ENCODE peak calls at places on chromosomes 7 and 10, in eight cellular contexts. M, J, S, E, Q, N, V and L are unnamed samples. For H3K4me1, the result is how much of the 10 kb centered on the place peaks cover.

GRCh38 chr10:71684356-71685173 is 35.0 kb downstream of the C10orf105 start:
- DNase-seq in N (no peak), E (no peak), M (peak), J (no peak), V (no peak), Q (no peak), S (no peak), L (peak)

GRCh38 chr7:136275794-136276193 is 298.6 kb upstream of the MTPN start:
- DNase-seq in M (no peak), V (no peak), S (no peak), N (peak), J (no peak), Q (no peak), E (no peak), L (no peak)

GRCh38 chr10:130904676-130905075 is 406.8 kb downstream of the TCERG1L start:
- DNase-seq in M (no peak), J (no peak), E (no peak), V (no peak), Q (no peak), S (no peak), N (no peak), L (no peak)

GRCh38 chr7:75772081-75773077 is at the start of gene CCL26:
- DNase-seq in S (peak), E (peak), Q (no peak), V (peak), J (peak), N (no peak), M (no peak), L (peak)

GRCh38 chr10:113618338-113618737 is 45.5 kb downstream of the NRAP start:
- DNase-seq in J (no peak), V (no peak), N (no peak), S (no peak), E (no peak), M (no peak), Q (no peak), L (no peak)

GRCh38 chr10:27619329-27619728 is 115.2 kb downstream of the RAB18 start:
- DNase-seq in S (no peak), V (no peak), J (no peak), E (no peak), Q (no peak), M (no peak), N (no peak), L (no peak)

GRCh38 chr10:108132303-108132702 is 967.8 kb upstream of the SORCS1 start:
- DNase-seq in Q (no peak), E (no peak), N (no peak), V (no peak), J (no peak), S (no peak), M (no peak), L (no peak)

GRCh38 chr10:132669208-132669861 is 116.6 kb downstream of the NKX6-2 start:
- DNase-seq in N (no peak), S (no peak), J (no peak), E (no peak), M (no peak), V (peak), Q (no peak), L (no peak)

GRCh38 chr10:94851263-94851662 is 87.2 kb upstream of the CYP2C9 start:
- DNase-seq in N (no peak), Q (no peak), M (no peak), S (no peak), V (no peak), E (no peak), J (no peak), L (no peak)

GRCh38 chr10:77300682-77301081 is 336.9 kb downstream of the KCNMA1 start:
- DNase-seq in M (no peak), S (no peak), V (no peak), E (no peak), N (no peak), Q (no peak), J (no peak), L (no peak)
- H3K27ac ChIP-seq in M (no peak), S (peak), V (peak), E (no peak), N (no peak), Q (no peak), J (no peak), L (no peak)

DNA sequence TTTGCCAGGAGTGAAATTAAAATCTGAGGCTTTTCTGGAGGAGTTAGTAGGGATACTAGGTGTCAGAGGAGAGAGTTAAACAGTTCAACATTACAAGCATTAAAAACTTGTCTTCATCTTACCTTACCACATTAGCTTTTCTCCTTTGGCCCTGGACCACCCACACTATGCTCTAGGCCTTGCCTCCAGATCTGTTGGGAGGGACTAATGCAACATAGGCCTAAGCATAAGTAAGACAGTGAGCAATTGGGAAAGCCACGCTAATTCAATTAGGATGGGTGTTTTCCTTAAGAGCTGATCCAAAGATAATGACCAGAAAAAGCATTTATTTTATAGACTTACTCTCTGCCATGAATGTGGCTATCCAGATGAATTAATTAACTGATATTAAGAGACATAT is 158.9 kb downstream of the ELMO1 start:
- DNase-seq in M (no peak), E (no peak), J (no peak), Q (no peak), V (no peak), S (no peak), N (no peak), L (no peak)
- TF ChIP-seq CTCF in M (no peak), E (no peak), J (no peak), Q (no peak), V (no peak), S (no peak), N (no peak), L (no peak)

DNA sequence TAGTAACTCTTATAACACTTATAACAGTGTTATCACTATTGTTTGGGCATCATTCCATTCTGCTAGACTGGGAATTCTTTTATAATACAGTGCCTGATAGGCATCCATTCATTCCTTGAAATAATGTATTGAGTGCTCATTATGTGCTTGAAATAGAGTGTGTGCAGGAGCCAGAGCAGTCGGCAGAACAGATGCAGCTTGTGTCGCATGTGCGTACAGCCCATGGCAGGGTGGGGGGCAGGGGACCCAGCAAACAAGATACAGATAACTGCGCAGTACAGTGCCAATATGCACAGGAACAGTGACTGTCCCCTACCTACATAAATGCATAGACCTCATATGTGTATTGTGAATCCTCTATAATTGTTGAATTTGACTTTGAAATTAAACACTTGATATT is 99.3 kb downstream of the KAT6B start:
- DNase-seq in J (no peak), S (no peak), E (no peak), M (no peak), N (no peak), Q (no peak), V (no peak), L (peak)
- H3K4me1 ChIP-seq in J (under half), S (under half), E (under half), M (under half), N (under half), Q (under half), V (under half), L (half or more)

GRCh38 chr10:79111427-79111826 is 42.7 kb downstream of the ZMIZ1 start:
- DNase-seq in N (no peak), Q (no peak), J (no peak), M (no peak), V (no peak), S (no peak), E (no peak), L (no peak)
- H3K27ac ChIP-seq in N (no peak), Q (no peak), J (no peak), M (no peak), V (peak), S (peak), E (peak), L (no peak)

GRCh38 chr10:101066146-101066889 is 4.5 kb downstream of the KAZALD1 start:
- DNase-seq in M (peak), N (peak), J (no peak), V (no peak), Q (peak), S (peak), E (peak), L (peak)
- TF ChIP-seq CTCF in M (peak), N (peak), J (peak), V (peak), Q (peak), S (no peak), E (peak), L (peak)

DNA sequence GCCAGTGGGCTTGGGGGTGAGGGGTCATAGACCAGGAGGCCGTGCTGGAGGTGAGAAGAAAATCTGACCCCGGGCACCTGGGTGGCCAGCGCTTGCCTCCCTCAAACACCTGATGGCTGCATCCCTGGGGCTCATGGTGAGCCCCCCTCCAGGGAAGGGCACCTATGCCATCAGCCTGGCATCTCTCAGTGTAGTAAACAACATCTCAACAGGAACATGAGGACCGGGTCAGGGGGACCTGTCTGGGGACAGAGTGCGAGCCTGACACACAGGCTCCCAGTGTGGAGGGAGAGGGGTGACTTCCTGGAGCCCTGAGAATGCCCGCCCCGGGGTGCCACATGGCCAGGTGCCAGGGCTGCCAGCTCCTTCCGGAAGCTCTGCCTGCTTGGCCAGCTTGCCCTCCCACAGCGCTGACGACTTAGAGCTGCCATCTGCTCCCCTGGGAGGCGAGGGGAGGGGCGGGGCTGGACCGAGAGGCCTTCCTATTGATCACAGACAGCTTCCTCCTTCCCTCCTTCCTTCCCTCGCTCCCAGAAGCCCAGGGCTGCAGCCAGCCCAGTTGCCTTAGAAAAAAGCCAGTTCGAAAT is 12.3 kb downstream of the STX1A start:
- DNase-seq in E (no peak), V (peak), S (no peak), M (no peak), J (no peak), N (no peak), Q (no peak), L (no peak)
- H3K4me1 ChIP-seq in E (under half), V (under half), S (under half), M (under half), J (half or more), N (under half), Q (under half), L (under half)

DNA sequence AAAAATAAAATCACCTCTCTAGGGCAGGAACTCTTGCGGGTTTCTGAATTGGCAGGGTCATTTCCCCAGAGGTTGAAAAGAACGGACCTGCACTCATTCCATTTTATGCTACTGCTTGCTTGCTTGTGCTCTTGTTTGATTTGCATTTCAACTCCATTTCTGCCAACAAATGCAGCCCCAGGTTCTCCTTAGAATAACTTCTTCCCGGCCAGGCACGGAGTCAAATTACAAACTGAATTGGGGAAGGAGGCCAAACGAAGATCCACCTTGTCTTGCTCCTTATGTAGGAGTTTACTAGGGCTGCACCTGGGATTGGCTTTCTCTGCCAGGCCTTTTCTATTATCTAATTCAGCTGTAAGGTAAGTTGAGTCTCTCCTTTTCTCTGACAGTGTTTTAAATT is 79.6 kb downstream of the HGF start:
- DNase-seq in E (peak), V (no peak), N (no peak), M (no peak), Q (peak), J (no peak), S (peak), L (no peak)
- H3K27ac ChIP-seq in E (peak), V (no peak), N (no peak), M (no peak), Q (peak), J (no peak), S (peak), L (no peak)

GRCh38 chr7:99490878-99491277 is 9.2 kb downstream of the ZNF394 start:
- DNase-seq in J (no peak), E (no peak), N (no peak), V (no peak), S (no peak), Q (no peak), M (no peak), L (no peak)
- TF ChIP-seq CTCF in J (no peak), E (no peak), N (no peak), V (no peak), S (no peak), Q (no peak), M (peak), L (no peak)

DNA sequence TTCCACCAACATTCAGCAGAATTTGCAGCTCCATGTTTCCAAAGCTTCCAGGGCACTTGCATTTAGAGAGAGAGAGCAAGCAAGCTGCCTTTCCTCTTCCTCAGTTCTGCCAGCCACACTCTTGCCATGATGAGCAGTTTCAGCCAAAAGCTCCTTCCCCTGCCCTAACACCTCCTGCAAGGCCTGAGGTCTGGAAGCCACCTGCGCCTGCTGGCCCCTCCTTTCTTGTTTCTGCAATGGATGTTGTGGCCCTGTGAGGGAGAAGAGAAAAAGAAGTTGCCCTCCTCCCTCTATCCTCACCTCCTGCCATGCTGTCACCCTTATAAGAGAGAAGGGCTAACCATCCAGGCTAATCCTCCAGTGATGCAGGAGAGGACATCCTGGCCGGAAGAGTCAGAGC is 48.7 kb downstream of the IKZF1 start:
- DNase-seq in J (no peak), Q (no peak), E (no peak), V (no peak), N (no peak), S (no peak), M (no peak), L (no peak)
- H3K4me1 ChIP-seq in J (under half), Q (under half), E (under half), V (under half), N (under half), S (under half), M (under half), L (under half)

DNA sequence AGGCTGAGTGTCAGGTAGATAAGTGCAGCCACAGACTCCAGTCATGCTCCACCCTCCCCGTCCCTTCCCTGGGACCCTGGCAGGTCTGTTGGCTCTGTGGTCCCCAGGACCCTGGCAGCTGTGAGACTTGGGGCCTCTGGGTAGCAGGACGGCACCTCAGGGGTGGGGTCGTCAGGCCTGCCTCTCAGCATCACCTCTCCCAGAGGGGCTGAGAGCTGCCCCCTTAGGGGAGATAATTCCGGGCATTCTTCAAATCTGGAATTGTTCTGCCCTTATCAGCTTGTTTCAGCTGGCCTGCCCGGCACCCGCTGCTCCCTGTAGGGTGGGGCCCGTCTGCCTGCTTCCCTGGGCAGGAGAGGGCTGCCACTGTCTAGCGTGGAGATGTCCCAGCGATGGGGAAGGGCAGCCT is 23.3 kb downstream of the PODXL start:
- DNase-seq in S (no peak), V (no peak), M (no peak), Q (no peak), J (no peak), E (no peak), N (no peak), L (no peak)
- H3K27ac ChIP-seq in S (peak), V (no peak), M (no peak), Q (no peak), J (no peak), E (no peak), N (no peak), L (peak)